ENCODE peak calls at places on chromosome 4, in eight cellular contexts. A is tibial artery, T is fibroblast of lung, R is thoracic aorta, Z is tibial nerve, M is left lung, G is IMR-90, D is aorta. L is an unnamed sample. For H3K36me3, the result is how much of the 10 kb centered on the place peaks cover.

GRCh38 chr4:147370881-147371280 is 110.0 kb upstream of the EDNRA start:
- DNase-seq in A (no peak), T (no peak), R (no peak), Z (no peak), M (no peak), G (no peak), D (no peak), L (no peak)

GRCh38 chr4:165077034-165077578 is 23.4 kb downstream of the TRIM75 start:
- DNase-seq in A (no peak), T (no peak), R (no peak), Z (no peak), M (no peak), G (no peak), D (no peak), L (no peak)

GRCh38 chr4:10694826-10695209 is 10.2 kb upstream of the CLNK start:
- DNase-seq in A (no peak), T (no peak), R (no peak), Z (no peak), M (no peak), G (no peak), D (no peak), L (no peak)

GRCh38 chr4:182955411-182955810 is 38.2 kb upstream of the DCTD start:
- DNase-seq in A (no peak), T (no peak), R (no peak), Z (no peak), M (no peak), G (peak), D (no peak), L (no peak)

GRCh38 chr4:136829298-136829697 is 703.0 kb downstream of the PCDH18 start:
- DNase-seq in A (no peak), T (no peak), R (no peak), Z (no peak), M (no peak), G (no peak), D (no peak), L (no peak)

GRCh38 chr4:118259103-118259502 is 93.7 kb downstream of the PRSS12 start:
- DNase-seq in A (no peak), T (no peak), R (no peak), Z (no peak), M (no peak), G (no peak), D (no peak), L (no peak)

GRCh38 chr4:6372649-6373525 is 99.5 kb downstream of the PPP2R2C start:
- DNase-seq in A (no peak), T (peak), R (no peak), Z (no peak), M (peak), G (peak), D (peak), L (peak)

GRCh38 chr4:98603683-98604573 is 54.5 kb downstream of the TSPAN5 start:
- DNase-seq in A (no peak), T (peak), R (no peak), Z (no peak), M (no peak), G (peak), D (no peak), L (no peak)

GRCh38 chr4:88705805-88706518 is 8.3 kb upstream of the NAP1L5 start:
- DNase-seq in A (no peak), T (peak), R (no peak), Z (no peak), M (no peak), G (peak), D (no peak), L (no peak)

GRCh38 chr4:73505567-73505966 is 24.0 kb downstream of the AFM start:
- DNase-seq in A (no peak), T (no peak), R (no peak), Z (no peak), M (no peak), G (no peak), D (no peak), L (no peak)

GRCh38 chr4:16537926-16538325 is 311.7 kb upstream of the TAPT1 start:
- DNase-seq in A (no peak), T (no peak), R (no peak), Z (no peak), M (no peak), G (no peak), D (no peak), L (no peak)

GRCh38 chr4:100075056-100075455 is 115.2 kb downstream of the DDIT4L start:
- DNase-seq in A (no peak), T (no peak), R (no peak), Z (no peak), M (no peak), G (no peak), D (no peak), L (no peak)

GRCh38 chr4:185538806-185539205 is 3.5 kb upstream of the PDLIM3 start:
- DNase-seq in A (no peak), T (no peak), R (no peak), Z (no peak), M (no peak), G (no peak), D (no peak), L (no peak)

GRCh38 chr4:185540040-185540439 is 4.7 kb upstream of the PDLIM3 start:
- DNase-seq in A (no peak), T (no peak), R (no peak), Z (no peak), M (no peak), G (no peak), D (no peak), L (no peak)

GRCh38 chr4:185542626-185543336 is 7.5 kb upstream of the PDLIM3 start:
- DNase-seq in A (peak), T (peak), R (no peak), Z (no peak), M (no peak), G (peak), D (peak), L (peak)

GRCh38 chr4:185540487-185541125 is 5.3 kb upstream of the PDLIM3 start:
- DNase-seq in A (no peak), T (no peak), R (no peak), Z (no peak), M (no peak), G (no peak), D (no peak), L (no peak)

DNA sequence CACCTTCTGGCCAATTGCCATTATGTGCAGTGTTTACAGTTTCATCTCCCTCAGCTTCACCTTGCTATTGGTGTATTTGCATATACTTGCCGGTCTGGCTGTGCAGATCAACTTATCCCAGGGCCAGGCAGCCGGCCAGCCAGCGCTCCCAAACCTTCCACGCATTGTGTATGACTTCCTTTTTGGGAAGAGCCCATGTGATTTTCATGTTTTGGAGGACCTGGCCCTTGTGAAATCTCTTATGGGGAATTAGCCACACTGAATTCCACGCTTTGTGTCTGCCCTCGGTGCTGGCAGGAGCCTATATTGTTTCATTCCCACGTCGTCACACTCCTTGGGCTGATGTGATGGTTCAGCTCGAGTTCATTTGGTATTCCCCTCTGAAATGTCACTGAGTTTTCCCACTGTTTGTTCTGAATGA is 6.0 kb upstream of the PDLIM3 start:
- DNase-seq in A (peak), T (peak), R (peak), Z (no peak), M (no peak), G (no peak), D (peak), L (peak)
- H3K27ac ChIP-seq in A (peak), T (no peak), R (peak), Z (no peak), M (no peak), G (no peak), D (no peak), L (no peak)

GRCh38 chr4:122914292-122914904 is 8.0 kb downstream of the NUDT6 start:
- DNase-seq in A (no peak), T (peak), R (no peak), Z (no peak), M (no peak), G (peak), D (no peak), L (no peak)
- H3K36me3 ChIP-seq in A (under half), T (under half), R (under half), Z (under half), M (under half), G (under half), D (under half), L (under half)

GRCh38 chr4:112145326-112145819 is at the start of gene FAM241A:
- DNase-seq in A (peak), T (peak), R (peak), Z (peak), M (peak), G (peak), D (peak), L (peak)
- H3K27ac ChIP-seq in A (peak), T (peak), R (peak), Z (peak), M (peak), G (no peak), D (no peak), L (peak)

DNA sequence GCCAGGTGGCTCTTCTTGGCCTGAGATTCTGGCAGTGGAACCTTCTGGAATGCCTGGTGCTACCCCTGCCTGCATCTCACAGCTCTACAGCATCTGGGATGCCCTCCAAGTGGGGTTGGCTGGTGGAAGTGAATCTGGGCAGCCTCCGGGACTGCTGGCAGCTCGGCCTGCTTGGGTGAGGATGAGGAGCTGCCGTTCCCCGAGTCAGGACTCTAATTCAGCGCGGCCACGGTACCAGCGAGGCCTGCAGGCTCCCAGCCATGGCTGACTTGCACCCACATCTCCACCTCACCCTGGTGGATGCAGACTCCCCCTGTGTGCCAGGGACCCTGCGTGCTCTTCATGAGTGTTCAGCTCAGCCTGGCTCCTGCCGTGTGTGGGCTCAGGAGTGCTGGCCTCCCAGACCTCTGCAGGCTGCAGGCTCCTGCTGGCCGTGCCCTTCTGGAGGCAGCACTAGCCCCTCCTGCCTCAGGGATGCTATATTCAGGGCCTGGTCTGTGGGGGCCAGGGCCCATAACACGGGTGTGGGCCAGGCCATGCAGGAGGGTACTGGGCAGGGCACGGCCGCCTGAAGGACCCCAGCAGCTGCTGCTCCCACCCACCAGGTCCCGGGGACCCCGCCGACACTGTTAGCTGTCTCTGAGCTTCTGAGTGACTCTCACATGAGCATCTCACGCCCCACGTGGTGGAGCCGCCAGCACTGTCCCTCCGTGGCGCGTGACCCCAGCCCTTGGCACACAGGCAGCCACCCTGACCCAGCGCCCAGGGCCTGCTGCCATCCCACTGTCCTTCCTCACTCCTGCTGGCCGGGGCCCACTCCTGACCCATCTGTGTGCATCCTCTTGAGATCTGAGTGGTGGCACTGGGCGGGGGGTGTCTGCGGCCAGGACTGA is 10.6 kb downstream of the UVSSA start:
- DNase-seq in A (no peak), T (no peak), R (no peak), Z (no peak), M (peak), G (no peak), D (no peak), L (no peak)
- H3K36me3 ChIP-seq in A (half or more), T (under half), R (under half), Z (under half), M (under half), G (under half), D (under half), L (under half)

DNA sequence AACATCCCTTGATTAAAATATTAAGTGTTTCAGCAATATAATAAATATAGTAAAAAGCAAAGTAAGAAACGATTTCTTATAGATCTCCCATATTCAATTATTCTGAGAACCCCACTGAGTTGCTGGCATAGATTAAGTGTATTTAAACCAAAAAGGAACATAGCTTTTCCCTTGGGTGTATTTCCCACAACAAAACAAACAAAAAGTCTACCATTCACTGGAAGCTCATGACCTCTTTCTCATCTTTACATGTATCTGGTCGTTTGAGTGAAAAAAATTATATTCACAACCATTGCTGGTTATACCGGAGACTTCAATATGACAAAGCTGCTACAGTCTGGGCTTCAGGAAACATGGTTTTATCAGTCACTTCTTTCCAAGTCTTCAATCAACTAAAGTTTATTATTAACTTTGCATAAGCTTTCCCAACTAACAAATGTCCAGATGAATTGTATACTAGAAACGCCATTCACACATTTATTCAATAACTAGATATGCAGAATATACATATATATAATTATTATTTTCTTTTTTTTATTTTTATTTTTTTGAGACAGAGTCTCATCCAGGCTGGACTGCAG is 38.6 kb downstream of the ZNF827 start:
- DNase-seq in A (no peak), T (no peak), R (no peak), Z (no peak), M (no peak), G (no peak), D (no peak), L (no peak)
- H3K27ac ChIP-seq in A (no peak), T (no peak), R (no peak), Z (no peak), M (no peak), G (no peak), D (no peak), L (no peak)

DNA sequence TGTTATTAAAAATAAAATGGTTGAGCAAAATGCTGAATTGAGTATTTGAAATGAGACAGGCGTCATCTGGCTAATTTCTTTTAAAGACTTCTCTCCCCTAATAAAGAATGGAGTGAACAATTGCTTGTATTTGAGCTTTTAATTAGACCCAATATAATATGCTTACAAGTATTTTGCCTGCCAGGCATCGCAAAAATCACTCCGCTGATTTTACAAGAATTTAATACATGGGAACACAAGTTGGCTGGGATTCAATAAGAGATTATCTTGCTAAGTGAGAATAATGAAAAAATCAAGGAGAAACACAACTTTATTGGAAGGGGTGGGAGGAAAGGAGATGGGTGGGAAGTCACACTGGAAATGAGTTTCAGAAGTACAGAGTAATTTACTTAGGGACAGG is 52.3 kb downstream of the KLF3 start:
- DNase-seq in A (no peak), T (no peak), R (no peak), Z (no peak), M (no peak), G (no peak), D (no peak), L (no peak)
- H3K36me3 ChIP-seq in A (under half), T (under half), R (under half), Z (under half), M (under half), G (under half), D (under half), L (under half)

GRCh38 chr4:24582235-24582863 is 2.0 kb downstream of the DHX15 start:
- DNase-seq in A (no peak), T (no peak), R (no peak), Z (no peak), M (no peak), G (no peak), D (no peak), L (no peak)
- H3K27ac ChIP-seq in A (no peak), T (peak), R (no peak), Z (peak), M (peak), G (no peak), D (no peak), L (no peak)

GRCh38 chr4:168397611-168398169 is 79.1 kb upstream of the DDX60 start:
- DNase-seq in A (no peak), T (no peak), R (no peak), Z (no peak), M (peak), G (no peak), D (peak), L (no peak)
- H3K36me3 ChIP-seq in A (under half), T (under half), R (under half), Z (under half), M (under half), G (under half), D (under half), L (under half)

GRCh38 chr4:24382381-24382780 is 202.0 kb downstream of the DHX15 start:
- DNase-seq in A (no peak), T (peak), R (no peak), Z (no peak), M (no peak), G (peak), D (no peak), L (no peak)
- H3K27ac ChIP-seq in A (no peak), T (no peak), R (no peak), Z (no peak), M (no peak), G (no peak), D (no peak), L (no peak)

DNA sequence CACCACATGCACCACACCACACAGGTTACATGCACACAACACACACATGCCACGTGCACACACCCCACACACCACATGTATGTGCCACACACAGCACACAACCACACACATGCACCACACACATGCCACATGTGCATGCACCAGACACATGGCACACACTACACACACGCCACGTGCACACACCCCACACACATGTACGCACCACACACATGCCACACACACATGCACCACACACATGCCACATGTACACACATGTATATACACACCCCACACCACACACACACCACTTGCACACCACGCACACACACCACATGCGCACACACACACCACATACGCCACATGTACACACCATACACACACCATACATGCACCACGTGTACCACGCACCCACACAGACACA is 19.6 kb upstream of the MSANTD1 start:
- DNase-seq in A (no peak), T (no peak), R (no peak), Z (no peak), M (peak), G (no peak), D (peak), L (peak)
- H3K36me3 ChIP-seq in A (half or more), T (under half), R (half or more), Z (under half), M (under half), G (half or more), D (under half), L (under half)